ENCODE peak calls at places on chromosomes 13 and 19, in eight cellular contexts. One of them, this sample, is unnamed.

GRCh38 chr13:110486061-110486780 is 75.3 kb downstream of the RAB20 start:
- DNase-seq in thyroid gland: no peak
- DNase-seq in right lobe of liver: no peak
- DNase-seq in mesendoderm: peak; percentile 89
- DNase-seq in tibial nerve: no peak
- DNase-seq in neural progenitor cell: peak; percentile 33
- DNase-seq in AG04450: no peak
- DNase-seq in aorta: no peak
- DNase-seq in this sample: no peak

GRCh38 chr13:59543418-59543817 is 620.3 kb downstream of the DIAPH3 start:
- DNase-seq in thyroid gland: no peak
- DNase-seq in right lobe of liver: no peak
- DNase-seq in mesendoderm: no peak
- DNase-seq in tibial nerve: no peak
- DNase-seq in neural progenitor cell: no peak
- DNase-seq in AG04450: no peak
- DNase-seq in aorta: no peak
- DNase-seq in this sample: no peak

GRCh38 chr19:58330458-58330857 is 3.7 kb downstream of the ZSCAN22 start:
- DNase-seq in thyroid gland: no peak
- DNase-seq in right lobe of liver: no peak
- DNase-seq in mesendoderm: peak; percentile 50
- DNase-seq in tibial nerve: no peak
- DNase-seq in neural progenitor cell: no peak
- DNase-seq in AG04450: no peak
- DNase-seq in aorta: no peak
- DNase-seq in this sample: no peak

GRCh38 chr13:34065915-34066314 is 248.0 kb downstream of the RFC3 start:
- DNase-seq in thyroid gland: no peak
- DNase-seq in right lobe of liver: no peak
- DNase-seq in mesendoderm: peak; percentile 29
- DNase-seq in tibial nerve: no peak
- DNase-seq in neural progenitor cell: no peak
- DNase-seq in AG04450: no peak
- DNase-seq in aorta: no peak
- DNase-seq in this sample: no peak

GRCh38 chr13:33015791-33016323 is 366 bp upstream of the KL start:
- DNase-seq in thyroid gland: peak; percentile 17
- DNase-seq in right lobe of liver: no peak
- DNase-seq in mesendoderm: no peak
- DNase-seq in tibial nerve: no peak
- DNase-seq in neural progenitor cell: peak; percentile 45
- DNase-seq in AG04450: no peak
- DNase-seq in aorta: no peak
- DNase-seq in this sample: no peak

GRCh38 chr13:87123987-87124784 is 547.0 kb upstream of the SLITRK5 start:
- DNase-seq in thyroid gland: peak; percentile 3
- DNase-seq in right lobe of liver: no peak
- DNase-seq in mesendoderm: peak; percentile 94
- DNase-seq in tibial nerve: no peak
- DNase-seq in neural progenitor cell: peak; percentile 59
- DNase-seq in AG04450: peak; percentile 98
- DNase-seq in aorta: no peak
- DNase-seq in this sample: no peak

GRCh38 chr19:35750167-35750566 is 1.8 kb downstream of the LIN37 start:
- DNase-seq in thyroid gland: no peak
- DNase-seq in right lobe of liver: no peak
- DNase-seq in mesendoderm: no peak
- DNase-seq in tibial nerve: no peak
- DNase-seq in neural progenitor cell: no peak
- DNase-seq in AG04450: no peak
- DNase-seq in aorta: no peak
- DNase-seq in this sample: no peak

GRCh38 chr13:98482476-98483444 is 94.1 kb downstream of the STK24 start:
- DNase-seq in thyroid gland: peak; percentile 91
- DNase-seq in right lobe of liver: peak; percentile 93
- DNase-seq in mesendoderm: peak; percentile 70
- DNase-seq in tibial nerve: peak; percentile 47
- DNase-seq in neural progenitor cell: peak; percentile 45
- DNase-seq in AG04450: no peak
- DNase-seq in aorta: peak; percentile 81
- DNase-seq in this sample: no peak

GRCh38 chr19:17889609-17890214 is 18.0 kb downstream of the SLC5A5 start:
- DNase-seq in thyroid gland: no peak
- DNase-seq in right lobe of liver: no peak
- DNase-seq in mesendoderm: peak; percentile 74
- DNase-seq in tibial nerve: no peak
- DNase-seq in neural progenitor cell: peak; percentile 87
- DNase-seq in AG04450: no peak
- DNase-seq in aorta: no peak
- DNase-seq in this sample: no peak

GRCh38 chr13:75830842-75831241 is 194.7 kb downstream of the LMO7 start:
- DNase-seq in thyroid gland: no peak
- DNase-seq in right lobe of liver: no peak
- DNase-seq in mesendoderm: no peak
- DNase-seq in tibial nerve: no peak
- DNase-seq in neural progenitor cell: no peak
- DNase-seq in AG04450: no peak
- DNase-seq in aorta: no peak
- DNase-seq in this sample: no peak

GRCh38 chr13:40456979-40457553 is 209.4 kb downstream of the FOXO1 start:
- DNase-seq in thyroid gland: no peak
- DNase-seq in right lobe of liver: no peak
- DNase-seq in mesendoderm: no peak
- DNase-seq in tibial nerve: no peak
- DNase-seq in neural progenitor cell: no peak
- DNase-seq in AG04450: no peak
- DNase-seq in aorta: no peak
- DNase-seq in this sample: no peak

GRCh38 chr19:48628486-48629296 is 8.5 kb downstream of the DBP start:
- DNase-seq in thyroid gland: no peak
- DNase-seq in right lobe of liver: peak; percentile 61
- DNase-seq in mesendoderm: no peak
- DNase-seq in tibial nerve: no peak
- DNase-seq in neural progenitor cell: no peak
- DNase-seq in AG04450: no peak
- DNase-seq in aorta: no peak
- DNase-seq in this sample: no peak

GRCh38 chr13:105410602-105411001 is 1124.9 kb downstream of the EFNB2 start:
- DNase-seq in thyroid gland: peak; percentile 62
- DNase-seq in right lobe of liver: peak; percentile 63
- DNase-seq in mesendoderm: peak; percentile 67
- DNase-seq in tibial nerve: peak; percentile 47
- DNase-seq in neural progenitor cell: peak; percentile 77
- DNase-seq in AG04450: no peak
- DNase-seq in aorta: peak; percentile 63
- DNase-seq in this sample: no peak

GRCh38 chr19:4379383-4380253 is 20.7 kb downstream of the SH3GL1 start:
- DNase-seq in thyroid gland: peak; percentile 94
- DNase-seq in right lobe of liver: peak; percentile 87
- DNase-seq in mesendoderm: no peak
- DNase-seq in tibial nerve: no peak
- DNase-seq in neural progenitor cell: no peak
- DNase-seq in AG04450: no peak
- DNase-seq in aorta: no peak
- DNase-seq in this sample: no peak

GRCh38 chr13:33383724-33384577 is 98.4 kb upstream of the STARD13 start:
- DNase-seq in thyroid gland: peak; percentile 77
- DNase-seq in right lobe of liver: no peak
- DNase-seq in mesendoderm: no peak
- DNase-seq in tibial nerve: no peak
- DNase-seq in neural progenitor cell: no peak
- DNase-seq in AG04450: no peak
- DNase-seq in aorta: no peak
- DNase-seq in this sample: no peak

GRCh38 chr13:42544246-42544915 is 29.6 kb upstream of the TNFSF11 start:
- DNase-seq in thyroid gland: no peak
- DNase-seq in right lobe of liver: no peak
- DNase-seq in mesendoderm: no peak
- DNase-seq in tibial nerve: no peak
- DNase-seq in neural progenitor cell: no peak
- DNase-seq in AG04450: no peak
- DNase-seq in aorta: no peak
- DNase-seq in this sample: no peak

GRCh38 chr19:33622809-33623511 is 1.2 kb downstream of the CHST8 start:
- DNase-seq in thyroid gland: no peak
- DNase-seq in right lobe of liver: no peak
- DNase-seq in mesendoderm: peak; percentile 19
- DNase-seq in tibial nerve: no peak
- DNase-seq in neural progenitor cell: peak; percentile 57
- DNase-seq in AG04450: no peak
- DNase-seq in aorta: no peak
- DNase-seq in this sample: no peak

GRCh38 chr13:35472308-35473008 is 4.0 kb downstream of the MAB21L1 start:
- DNase-seq in thyroid gland: no peak
- DNase-seq in right lobe of liver: no peak
- DNase-seq in mesendoderm: peak; percentile 15
- DNase-seq in tibial nerve: no peak
- DNase-seq in neural progenitor cell: peak; percentile 28
- DNase-seq in AG04450: no peak
- DNase-seq in aorta: no peak
- DNase-seq in this sample: no peak

GRCh38 chr13:76879211-76879875 is 6.9 kb downstream of the KCTD12 start:
- DNase-seq in thyroid gland: peak; percentile 33
- DNase-seq in right lobe of liver: peak; percentile 65
- DNase-seq in mesendoderm: no peak
- DNase-seq in tibial nerve: peak; percentile 67
- DNase-seq in neural progenitor cell: no peak
- DNase-seq in AG04450: no peak
- DNase-seq in aorta: peak; percentile 92
- DNase-seq in this sample: no peak

GRCh38 chr13:30569901-30570576 is 47.7 kb upstream of the USPL1 start:
- DNase-seq in thyroid gland: no peak
- DNase-seq in right lobe of liver: no peak
- DNase-seq in mesendoderm: peak; percentile 69
- DNase-seq in tibial nerve: peak; percentile 29
- DNase-seq in neural progenitor cell: no peak
- DNase-seq in AG04450: peak; percentile 91
- DNase-seq in aorta: peak; percentile 61
- DNase-seq in this sample: no peak

GRCh38 chr13:99310382-99311031 is 3.3 kb upstream of the GPR183 start:
- DNase-seq in thyroid gland: no peak
- DNase-seq in right lobe of liver: no peak
- DNase-seq in mesendoderm: no peak
- DNase-seq in tibial nerve: no peak
- DNase-seq in neural progenitor cell: no peak
- DNase-seq in AG04450: peak; percentile 74
- DNase-seq in aorta: no peak
- DNase-seq in this sample: no peak

GRCh38 chr13:23752111-23753001 is 136.8 kb downstream of the MIPEP start:
- DNase-seq in thyroid gland: no peak
- DNase-seq in right lobe of liver: no peak
- DNase-seq in mesendoderm: no peak
- DNase-seq in tibial nerve: no peak
- DNase-seq in neural progenitor cell: no peak
- DNase-seq in AG04450: peak; percentile 45
- DNase-seq in aorta: no peak
- DNase-seq in this sample: no peak
- H3K27ac ChIP-seq in thyroid gland: no peak overlapping the region
- H3K27ac ChIP-seq in right lobe of liver: no peak overlapping the region
- H3K27ac ChIP-seq in mesendoderm: no peak overlapping the region
- H3K27ac ChIP-seq in tibial nerve: no peak overlapping the region
- H3K27ac ChIP-seq in neural progenitor cell: no peak overlapping the region
- H3K27ac ChIP-seq in AG04450: peak overlapping the region; percentile 77
- H3K27ac ChIP-seq in aorta: no peak overlapping the region
- H3K27ac ChIP-seq in this sample: no peak overlapping the region

GRCh38 chr13:44768775-44769578 is 192.8 kb upstream of the TSC22D1 start:
- DNase-seq in thyroid gland: no peak
- DNase-seq in right lobe of liver: no peak
- DNase-seq in mesendoderm: no peak
- DNase-seq in tibial nerve: no peak
- DNase-seq in neural progenitor cell: no peak
- DNase-seq in AG04450: no peak
- DNase-seq in aorta: no peak
- DNase-seq in this sample: no peak
- H3K4me3 ChIP-seq in thyroid gland: no peak overlapping the region
- H3K4me3 ChIP-seq in right lobe of liver: no peak overlapping the region
- H3K4me3 ChIP-seq in mesendoderm: no peak overlapping the region
- H3K4me3 ChIP-seq in tibial nerve: no peak overlapping the region
- H3K4me3 ChIP-seq in neural progenitor cell: no peak overlapping the region
- H3K4me3 ChIP-seq in AG04450: no peak overlapping the region
- H3K4me3 ChIP-seq in aorta: no peak overlapping the region
- H3K4me3 ChIP-seq in this sample: no peak overlapping the region

GRCh38 chr19:38412961-38413360 is 10.1 kb downstream of the FAM98C start:
- DNase-seq in thyroid gland: no peak
- DNase-seq in right lobe of liver: no peak
- DNase-seq in mesendoderm: no peak
- DNase-seq in tibial nerve: no peak
- DNase-seq in neural progenitor cell: no peak
- DNase-seq in AG04450: no peak
- DNase-seq in aorta: no peak
- DNase-seq in this sample: no peak

GRCh38 chr19:38417146-38417543 is 8.9 kb downstream of the RASGRP4 start:
- DNase-seq in thyroid gland: no peak
- DNase-seq in right lobe of liver: no peak
- DNase-seq in mesendoderm: no peak
- DNase-seq in tibial nerve: no peak
- DNase-seq in neural progenitor cell: no peak
- DNase-seq in AG04450: no peak
- DNase-seq in aorta: no peak
- DNase-seq in this sample: no peak

GRCh38 chr19:38412491-38412890 is 9.6 kb downstream of the FAM98C start:
- DNase-seq in thyroid gland: no peak
- DNase-seq in right lobe of liver: no peak
- DNase-seq in mesendoderm: no peak
- DNase-seq in tibial nerve: no peak
- DNase-seq in neural progenitor cell: no peak
- DNase-seq in AG04450: no peak
- DNase-seq in aorta: no peak
- DNase-seq in this sample: no peak

GRCh38 chr19:38411041-38411712 is 8.3 kb downstream of the FAM98C start:
- DNase-seq in thyroid gland: no peak
- DNase-seq in right lobe of liver: no peak
- DNase-seq in mesendoderm: no peak
- DNase-seq in tibial nerve: no peak
- DNase-seq in neural progenitor cell: no peak
- DNase-seq in AG04450: no peak
- DNase-seq in aorta: no peak
- DNase-seq in this sample: no peak

GRCh38 chr19:38413416-38413815 is 10.5 kb downstream of the FAM98C start:
- DNase-seq in thyroid gland: no peak
- DNase-seq in right lobe of liver: no peak
- DNase-seq in mesendoderm: no peak
- DNase-seq in tibial nerve: no peak
- DNase-seq in neural progenitor cell: no peak
- DNase-seq in AG04450: no peak
- DNase-seq in aorta: no peak
- DNase-seq in this sample: no peak
- H3K27ac ChIP-seq in thyroid gland: no peak overlapping the region
- H3K27ac ChIP-seq in right lobe of liver: no peak overlapping the region
- H3K27ac ChIP-seq in mesendoderm: no peak overlapping the region
- H3K27ac ChIP-seq in tibial nerve: no peak overlapping the region
- H3K27ac ChIP-seq in neural progenitor cell: no peak overlapping the region
- H3K27ac ChIP-seq in AG04450: no peak overlapping the region
- H3K27ac ChIP-seq in aorta: no peak overlapping the region
- H3K27ac ChIP-seq in this sample: no peak overlapping the region

DNA sequence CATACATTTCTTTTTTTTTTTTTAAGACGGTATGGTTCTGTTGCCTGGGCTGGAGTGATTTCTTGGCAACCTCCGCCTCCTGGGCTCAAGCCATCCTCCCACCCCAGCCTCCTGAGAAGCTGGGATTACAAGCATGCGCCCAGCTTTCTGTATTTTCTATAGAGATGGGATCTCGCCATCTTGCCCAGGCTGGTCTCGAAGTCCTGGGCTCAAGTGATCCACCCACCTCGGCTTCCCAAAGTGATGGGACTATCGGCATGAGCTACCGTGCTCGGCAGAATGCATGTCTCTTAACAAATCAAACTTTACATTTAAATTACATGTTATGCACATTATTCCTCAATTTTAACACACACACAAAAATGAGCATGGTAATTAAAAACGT is 1.2 kb downstream of the NDUFA13 start:
- DNase-seq in thyroid gland: no peak
- DNase-seq in right lobe of liver: no peak
- DNase-seq in mesendoderm: no peak
- DNase-seq in tibial nerve: no peak
- DNase-seq in neural progenitor cell: no peak
- DNase-seq in AG04450: no peak
- DNase-seq in aorta: no peak
- DNase-seq in this sample: no peak
- H3K4me3 ChIP-seq in thyroid gland: peak overlapping the region; percentile 65
- H3K4me3 ChIP-seq in right lobe of liver: peak overlapping the region; percentile 92
- H3K4me3 ChIP-seq in mesendoderm: no peak overlapping the region
- H3K4me3 ChIP-seq in tibial nerve: no peak overlapping the region
- H3K4me3 ChIP-seq in neural progenitor cell: peak overlapping the region; percentile 72
- H3K4me3 ChIP-seq in AG04450: peak overlapping the region; percentile 92
- H3K4me3 ChIP-seq in aorta: no peak overlapping the region
- H3K4me3 ChIP-seq in this sample: peak overlapping the region; percentile 56